ENCODE peak calls at places on chromosome 14, in seven cellular contexts. N is IMR-90, I is AG04450, G is A549, X is thoracic aorta, A is lower lobe of right lung, S is upper lobe of right lung. H is an unnamed sample.

GRCh38 chr14:22977684-22978486 is 4.5 kb downstream of the AJUBA start:
- DNase-seq in N (peak), I (no peak), G (peak), X (no peak), A (peak), S (peak), H (no peak)

GRCh38 chr14:104362761-104363605 is 216.6 kb upstream of the C14orf180 start:
- DNase-seq in N (no peak), I (no peak), G (no peak), X (no peak), A (peak), S (peak), H (no peak)

GRCh38 chr14:92258934-92259333 is 64.0 kb upstream of the SLC24A4 start:
- DNase-seq in N (no peak), I (no peak), G (no peak), X (no peak), A (no peak), S (no peak), H (no peak)

GRCh38 chr14:67619446-67620216 is at the start of gene ARG2:
- DNase-seq in N (peak), I (peak), G (peak), X (peak), A (peak), S (peak), H (peak)

GRCh38 chr14:54652188-54652889 is 85.4 kb downstream of the SAMD4A start:
- DNase-seq in N (peak), I (peak), G (peak), X (peak), A (peak), S (peak), H (peak)

GRCh38 chr14:99728981-99729451 is 44.9 kb downstream of the CYP46A1 start:
- DNase-seq in N (no peak), I (no peak), G (no peak), X (no peak), A (peak), S (peak), H (no peak)

GRCh38 chr14:99648385-99648784 is 3.5 kb downstream of the HHIPL1 start:
- DNase-seq in N (no peak), I (no peak), G (no peak), X (no peak), A (no peak), S (no peak), H (no peak)

GRCh38 chr14:79279645-79280399 is 931.5 kb downstream of the DIO2 start:
- DNase-seq in N (peak), I (no peak), G (no peak), X (no peak), A (peak), S (peak), H (peak)

GRCh38 chr14:64943981-64944520 is 1.5 kb upstream of the GPX2 start:
- DNase-seq in N (no peak), I (no peak), G (no peak), X (no peak), A (no peak), S (no peak), H (no peak)

GRCh38 chr14:80867091-80867490 is 74.4 kb downstream of the CEP128 start:
- DNase-seq in N (peak), I (no peak), G (no peak), X (no peak), A (no peak), S (no peak), H (peak)

GRCh38 chr14:20611277-20611676 is 20.1 kb upstream of the RNASE12 start:
- DNase-seq in N (no peak), I (no peak), G (no peak), X (no peak), A (no peak), S (no peak), H (no peak)

GRCh38 chr14:54784060-54784459 is 118.6 kb downstream of the GCH1 start:
- DNase-seq in N (no peak), I (no peak), G (no peak), X (no peak), A (no peak), S (no peak), H (no peak)

GRCh38 chr14:23632461-23633159 is 3.6 kb upstream of the DHRS2 start:
- DNase-seq in N (no peak), I (no peak), G (no peak), X (no peak), A (no peak), S (no peak), H (no peak)

GRCh38 chr14:34338056-34338455 is 124.0 kb downstream of the SPTSSA start:
- DNase-seq in N (no peak), I (no peak), G (no peak), X (no peak), A (no peak), S (no peak), H (no peak)

GRCh38 chr14:75548544-75548943 is 26.3 kb downstream of the BATF start:
- DNase-seq in N (peak), I (no peak), G (no peak), X (no peak), A (no peak), S (no peak), H (no peak)

GRCh38 chr14:104973215-104974145 is 4.7 kb downstream of the AHNAK2 start:
- DNase-seq in N (peak), I (peak), G (peak), X (peak), A (peak), S (peak), H (peak)

GRCh38 chr14:93797071-93797470 is 8.8 kb upstream of the PRIMA1 start:
- DNase-seq in N (no peak), I (no peak), G (no peak), X (no peak), A (no peak), S (no peak), H (no peak)

GRCh38 chr14:73753043-73753886 is 39.1 kb upstream of the PNMA1 start:
- DNase-seq in N (no peak), I (no peak), G (no peak), X (no peak), A (no peak), S (peak), H (no peak)

GRCh38 chr14:75132374-75133086 is 5.7 kb upstream of the NEK9 start:
- DNase-seq in N (peak), I (no peak), G (peak), X (no peak), A (no peak), S (no peak), H (peak)

GRCh38 chr14:94853920-94854319 is 84.0 kb upstream of the GSC start:
- DNase-seq in N (no peak), I (no peak), G (no peak), X (no peak), A (no peak), S (no peak), H (no peak)

GRCh38 chr14:61601923-61602732 is 93.2 kb upstream of the HIF1A start:
- DNase-seq in N (no peak), I (no peak), G (no peak), X (no peak), A (no peak), S (no peak), H (no peak)

GRCh38 chr14:68871392-68871791 is 78.5 kb upstream of the ZFP36L1 start:
- DNase-seq in N (no peak), I (no peak), G (no peak), X (no peak), A (no peak), S (no peak), H (no peak)

GRCh38 chr14:68902357-68902756 is 76.7 kb downstream of the ACTN1 start:
- DNase-seq in N (no peak), I (no peak), G (no peak), X (no peak), A (no peak), S (no peak), H (no peak)

GRCh38 chr14:68966872-68967301 is 12.2 kb downstream of the ACTN1 start:
- DNase-seq in N (no peak), I (no peak), G (no peak), X (no peak), A (no peak), S (no peak), H (no peak)

GRCh38 chr14:48027115-48027514 is 351.7 kb upstream of the MDGA2 start:
- DNase-seq in N (no peak), I (no peak), G (no peak), X (no peak), A (no peak), S (no peak), H (no peak)

GRCh38 chr14:90091393-90091792 is 29.6 kb downstream of the KCNK13 start:
- DNase-seq in N (peak), I (no peak), G (no peak), X (no peak), A (no peak), S (no peak), H (no peak)

GRCh38 chr14:51738754-51739153 is 87.0 kb downstream of the FRMD6 start:
- DNase-seq in N (no peak), I (no peak), G (peak), X (no peak), A (no peak), S (no peak), H (no peak)
- TF ChIP-seq CTCF in N (no peak), I (no peak), G (no peak), X (no peak), A (no peak), S (no peak), H (peak)

GRCh38 chr14:102055181-102055901 is 31.5 kb downstream of the HSP90AA1 start:
- DNase-seq in N (peak), I (peak), G (no peak), X (no peak), A (no peak), S (no peak), H (peak)
- H3K27ac ChIP-seq in N (no peak), I (peak), G (no peak), X (no peak), A (no peak), S (no peak), H (no peak)

GRCh38 chr14:33254342-33254741 is 315.7 kb downstream of the NPAS3 start:
- DNase-seq in N (no peak), I (no peak), G (no peak), X (no peak), A (no peak), S (no peak), H (no peak)
- TF ChIP-seq CTCF in N (no peak), I (no peak), G (no peak), X (no peak), A (no peak), S (no peak), H (no peak)

GRCh38 chr14:35368139-35368460 is 36.4 kb downstream of the NFKBIA start:
- DNase-seq in N (no peak), I (no peak), G (no peak), X (no peak), A (peak), S (no peak), H (no peak)

GRCh38 chr14:35365130-35366047 is 39.2 kb downstream of the NFKBIA start:
- DNase-seq in N (peak), I (no peak), G (peak), X (peak), A (peak), S (peak), H (no peak)

GRCh38 chr14:35366521-35366976 is 38.0 kb downstream of the NFKBIA start:
- DNase-seq in N (no peak), I (no peak), G (no peak), X (no peak), A (no peak), S (no peak), H (no peak)

GRCh38 chr14:35367056-35367372 is 37.5 kb downstream of the NFKBIA start:
- DNase-seq in N (no peak), I (no peak), G (no peak), X (no peak), A (no peak), S (no peak), H (no peak)

DNA sequence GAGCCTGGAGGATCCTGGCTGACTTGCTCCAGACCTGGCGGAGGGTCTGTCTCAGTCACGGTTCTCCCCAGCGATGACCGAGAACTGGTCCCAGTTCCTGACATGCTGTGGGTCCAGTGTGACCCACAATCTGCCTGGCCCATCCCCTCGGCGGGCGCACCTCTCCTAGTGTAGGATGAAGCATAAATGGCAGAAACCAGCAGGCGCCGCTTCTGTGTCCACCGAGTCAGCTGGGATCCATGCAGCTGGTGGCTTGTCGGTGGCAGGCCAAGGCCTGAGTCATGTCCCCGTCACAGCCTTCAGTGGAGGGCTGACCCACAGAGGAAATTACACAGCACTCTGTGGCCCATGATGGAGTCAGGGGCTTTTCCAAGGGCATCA is 38.5 kb downstream of the NFKBIA start:
- DNase-seq in N (peak), I (no peak), G (no peak), X (no peak), A (peak), S (no peak), H (no peak)
- H3K27ac ChIP-seq in N (peak), I (peak), G (peak), X (peak), A (peak), S (peak), H (no peak)

GRCh38 chr14:97250925-97251324 is 453.7 kb downstream of the VRK1 start:
- DNase-seq in N (no peak), I (no peak), G (no peak), X (no peak), A (no peak), S (no peak), H (no peak)

GRCh38 chr14:97246648-97247047 is 449.5 kb downstream of the VRK1 start:
- DNase-seq in N (no peak), I (no peak), G (no peak), X (no peak), A (no peak), S (no peak), H (no peak)

GRCh38 chr14:97248973-97249372 is 451.8 kb downstream of the VRK1 start:
- DNase-seq in N (no peak), I (no peak), G (no peak), X (no peak), A (no peak), S (no peak), H (no peak)

GRCh38 chr14:97253756-97254155 is 456.6 kb downstream of the VRK1 start:
- DNase-seq in N (no peak), I (no peak), G (no peak), X (no peak), A (no peak), S (no peak), H (no peak)

GRCh38 chr14:97251423-97252155 is 454.4 kb downstream of the VRK1 start:
- DNase-seq in N (no peak), I (no peak), G (no peak), X (no peak), A (no peak), S (no peak), H (no peak)
- TF ChIP-seq CTCF in N (no peak), I (no peak), G (no peak), X (no peak), A (no peak), S (no peak), H (no peak)

GRCh38 chr14:50875359-50876090 is 3.7 kb downstream of the ABHD12B start:
- DNase-seq in N (peak), I (no peak), G (no peak), X (no peak), A (no peak), S (no peak), H (no peak)
- H3K27ac ChIP-seq in N (no peak), I (no peak), G (no peak), X (no peak), A (no peak), S (no peak), H (no peak)

DNA sequence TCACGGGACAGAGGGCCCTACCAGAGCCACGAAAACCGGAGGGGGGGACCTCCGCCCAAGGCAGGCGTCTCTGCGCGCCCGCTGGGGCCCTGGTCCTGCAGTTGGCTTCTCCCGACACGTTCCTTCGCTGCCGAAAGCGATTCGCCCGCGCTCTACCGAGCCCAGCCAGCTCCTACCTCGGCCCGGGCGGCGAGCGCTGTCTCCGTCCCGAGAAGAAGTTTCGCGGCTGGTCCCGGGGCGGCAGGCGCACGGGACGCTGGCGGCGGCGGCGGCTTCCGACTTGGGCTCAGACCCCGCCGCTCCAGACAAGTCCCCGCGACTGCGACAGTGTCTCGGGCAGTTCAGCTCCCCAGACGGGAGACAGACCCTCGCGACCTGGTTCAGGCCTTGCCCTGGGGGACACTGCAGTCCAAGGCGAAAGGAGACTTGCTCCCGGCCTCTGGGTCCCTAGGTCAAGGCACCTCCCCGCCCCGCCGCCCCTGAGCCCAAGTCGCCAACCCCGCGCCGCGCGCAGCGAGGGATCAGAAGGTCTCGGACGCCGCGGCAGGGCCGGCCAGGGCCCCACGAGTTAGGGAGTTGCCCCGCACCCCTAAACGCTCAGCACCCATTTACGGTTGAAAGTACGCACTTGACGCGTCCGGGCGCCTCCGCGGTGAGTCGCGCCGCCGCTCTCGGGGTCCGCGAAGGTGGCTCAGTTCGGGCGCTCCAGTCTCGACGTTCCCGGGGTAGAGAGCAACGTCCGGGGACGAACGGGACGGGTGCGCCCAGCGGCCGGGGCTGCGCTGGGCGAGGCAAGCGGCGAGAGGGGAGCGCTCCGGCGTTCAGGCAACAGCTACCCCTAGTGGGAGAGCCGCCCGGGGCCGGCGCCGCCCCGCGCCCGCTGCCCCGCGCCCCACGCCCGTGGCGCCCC is 1.4 kb upstream of the DIO3 start:
- DNase-seq in N (peak), I (no peak), G (no peak), X (no peak), A (peak), S (no peak), H (peak)
- TF ChIP-seq CTCF in N (peak), I (no peak), G (no peak), X (no peak), A (peak), S (peak), H (no peak)